ENCODE peak calls at places on chromosomes 11 and 22, in four cellular contexts. A, M, Q and K are unnamed samples.
A peak's percentile ranks its signal among the peaks of the same experiment; 100 is the strongest.

GRCh38 chr22:37496651-37497599 is 10.7 kb upstream of the MFNG start:
- DNase-seq in A (peak; percentile 76), M (no peak), Q (no peak), K (peak; percentile 35)

GRCh38 chr22:28829358-28830181 is 29.2 kb upstream of the XBP1 start:
- DNase-seq in A (peak; percentile 91), M (no peak), Q (peak; percentile 36), K (peak; percentile 60)

GRCh38 chr22:42180349-42180842 is 49.8 kb upstream of the CYP2D6 start:
- DNase-seq in A (no peak), M (no peak), Q (no peak), K (no peak)

GRCh38 chr11:64298966-64299846 is 952 bp upstream of the CATSPERZ start:
- DNase-seq in A (peak; percentile 40), M (no peak), Q (no peak), K (no peak)

GRCh38 chr11:111978028-111978771 is 41.1 kb downstream of the DIXDC1 start:
- DNase-seq in A (peak; percentile 92), M (no peak), Q (no peak), K (no peak)

GRCh38 chr11:57646756-57647303 is 2.9 kb downstream of the YPEL4 start:
- DNase-seq in A (peak; percentile 61), M (no peak), Q (no peak), K (no peak)

GRCh38 chr22:39543095-39543494 is 10.5 kb upstream of the RPS19BP1 start:
- DNase-seq in A (peak; percentile 87), M (no peak), Q (no peak), K (no peak)

GRCh38 chr11:36109850-36110606 is 166.2 kb downstream of the LDLRAD3 start:
- DNase-seq in A (peak; percentile 90), M (no peak), Q (no peak), K (no peak)

GRCh38 chr22:17214416-17215043 is 4.7 kb downstream of the ADA2 start:
- DNase-seq in A (no peak), M (no peak), Q (no peak), K (no peak)

DNA sequence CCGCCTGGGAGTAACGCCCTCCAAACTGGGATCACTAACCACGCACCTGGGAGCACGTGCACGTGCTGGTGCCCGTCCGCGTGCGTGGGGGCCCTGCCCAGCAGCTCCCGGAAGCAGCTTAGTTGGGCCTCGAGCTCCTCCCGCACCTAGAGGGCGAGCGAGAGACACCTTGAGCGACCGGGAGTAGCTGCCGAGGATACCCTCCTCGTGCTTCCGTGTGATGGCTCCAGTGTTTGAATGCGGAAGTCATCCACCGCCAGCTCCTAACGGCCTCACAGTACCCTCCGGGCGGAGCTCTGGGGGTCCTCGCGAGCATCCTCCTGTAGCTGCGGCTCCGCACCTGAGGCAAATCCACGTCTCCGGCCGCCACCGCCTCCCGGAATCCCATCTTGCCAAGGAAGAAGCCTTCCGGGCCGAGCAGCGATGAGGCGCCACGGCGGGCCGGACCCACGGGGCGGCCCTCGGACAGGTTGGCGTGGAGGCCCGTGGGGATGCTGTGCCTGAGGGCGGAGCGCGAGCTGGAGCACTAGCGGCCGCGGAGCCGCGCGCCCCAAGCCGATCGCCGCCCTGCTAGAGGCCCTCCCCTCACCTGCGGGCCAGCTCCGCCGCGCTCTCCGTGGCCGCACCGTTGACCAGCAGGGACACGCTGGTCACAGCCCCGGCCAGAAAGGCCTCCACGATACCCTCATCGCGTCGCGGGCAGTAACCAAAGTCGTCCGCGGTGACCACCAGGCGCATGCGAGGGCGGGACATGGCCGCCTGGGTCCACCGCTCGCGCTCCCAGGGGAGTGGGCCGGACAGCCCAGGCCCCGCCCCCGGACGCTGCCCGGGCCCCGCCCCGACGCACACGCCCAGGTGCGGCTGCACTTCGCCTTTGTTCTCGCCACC is at the start of gene YDJC:
- DNase-seq in A (peak; percentile 96), M (peak; percentile 73), Q (peak; percentile 87), K (peak; percentile 68)
- TF ChIP-seq REST in A (no peak), M (peak; percentile 41), Q (no peak), K (peak; percentile 5)

GRCh38 chr11:95241673-95242072 is 10.7 kb upstream of the SESN3 start:
- DNase-seq in A (no peak), M (no peak), Q (no peak), K (no peak)
- TF ChIP-seq POLR2AphosphoS5 in A (no peak), M (no peak), Q (no peak), K (no peak)

DNA sequence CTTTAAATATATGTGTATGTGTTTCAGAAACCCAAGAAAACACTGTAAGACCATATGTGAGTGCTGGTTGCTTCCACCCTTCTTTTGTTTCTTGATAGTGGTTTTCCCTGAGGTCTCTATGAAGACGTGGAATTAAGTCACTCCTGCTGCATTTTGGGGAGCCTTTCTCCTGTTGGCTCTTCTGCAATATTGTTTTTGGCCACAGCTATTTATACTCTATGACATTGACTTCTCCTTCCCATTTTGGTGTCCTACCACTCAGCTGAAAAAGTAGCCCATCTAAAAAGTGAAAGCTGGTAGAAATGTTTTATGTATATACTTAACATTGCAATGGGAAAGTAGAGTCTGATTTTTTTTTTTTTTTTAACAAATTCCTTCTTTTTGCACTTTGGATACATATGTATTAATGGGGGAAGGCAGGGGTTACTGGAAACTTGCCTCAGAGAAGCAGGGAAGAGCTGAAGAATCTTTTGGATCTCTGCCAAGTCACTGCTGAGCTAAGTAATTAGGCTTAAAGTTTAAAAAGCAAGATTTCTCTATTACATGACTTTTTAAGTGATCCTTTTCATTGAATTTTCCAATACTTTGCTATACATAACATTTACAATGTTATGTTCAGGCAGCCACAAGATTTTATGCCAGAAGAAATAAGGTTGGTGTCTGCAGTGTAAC is 1.8 kb downstream of the TTC17 start:
- DNase-seq in A (no peak), M (no peak), Q (no peak), K (no peak)
- H3K4me3 ChIP-seq in A (peak overlapping the region; percentile 95), M (peak overlapping the region; percentile 62), Q (peak overlapping the region; percentile 87), K (peak overlapping the region; percentile 80)

DNA sequence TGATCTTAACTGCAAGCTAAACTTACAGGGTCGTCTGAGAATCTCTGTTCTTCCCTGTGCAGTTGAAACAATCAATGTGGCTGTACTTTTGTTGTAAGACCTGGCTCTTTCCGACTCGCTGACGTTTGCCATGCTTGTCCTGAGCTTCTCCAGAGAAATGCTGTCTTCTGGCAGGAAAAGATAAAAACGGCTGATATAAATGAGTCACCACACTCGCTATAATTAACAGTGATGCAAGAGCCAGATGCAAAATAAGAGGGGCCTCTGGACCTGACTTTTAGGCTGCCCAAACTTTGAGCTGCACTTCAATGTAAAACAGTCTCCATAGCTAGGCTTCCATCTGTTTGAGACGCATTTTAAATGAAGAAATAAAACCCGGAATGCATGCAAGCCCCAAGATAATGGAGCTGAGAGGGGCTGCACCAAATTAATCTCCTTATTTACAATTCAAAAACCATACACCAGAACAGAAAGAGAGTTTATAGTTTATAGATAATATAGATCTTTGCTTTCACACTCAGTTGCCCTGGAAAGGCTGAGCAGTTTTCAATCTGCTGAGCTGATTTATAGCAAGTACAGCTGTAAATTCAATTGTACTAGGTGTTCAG is 48.5 kb downstream of the WT1 start:
- DNase-seq in A (no peak), M (no peak), Q (no peak), K (no peak)
- TF ChIP-seq REST in A (no peak), M (no peak), Q (no peak), K (no peak)

DNA sequence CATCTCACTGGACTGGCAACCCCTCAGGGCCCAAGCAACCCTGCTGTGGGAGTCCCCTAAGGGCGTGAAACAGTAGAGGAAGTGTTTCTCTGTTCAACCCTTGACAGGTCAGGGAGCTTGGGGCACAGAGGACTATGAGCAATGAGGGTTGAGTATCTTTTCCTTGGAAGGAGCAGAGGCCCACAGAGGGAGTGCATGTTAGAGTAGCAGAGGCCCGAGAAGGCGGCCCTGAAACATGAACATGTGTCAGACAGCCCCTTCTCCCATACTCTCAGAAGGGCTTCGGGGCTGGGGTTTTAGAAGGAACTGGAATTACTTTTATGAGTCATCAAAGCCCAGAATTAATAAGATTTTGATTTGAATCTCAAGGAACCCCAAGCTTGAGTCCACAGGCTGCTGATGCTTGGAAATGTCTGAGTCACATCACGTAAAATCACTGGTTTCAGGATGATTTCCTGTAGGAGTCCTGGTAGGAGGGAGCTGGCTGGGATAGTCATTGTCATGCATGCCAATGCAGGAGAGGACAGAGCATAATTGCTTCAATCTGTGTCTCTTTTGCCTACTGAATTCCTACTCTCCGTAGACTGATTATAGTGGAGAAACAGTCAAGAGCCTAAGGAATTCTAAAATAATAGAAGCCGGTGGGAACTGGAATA is 22.6 kb downstream of the C11orf71 start:
- DNase-seq in A (peak; percentile 35), M (no peak), Q (no peak), K (no peak)
- TF ChIP-seq POLR2AphosphoS5 in A (no peak), M (no peak), Q (no peak), K (no peak)

DNA sequence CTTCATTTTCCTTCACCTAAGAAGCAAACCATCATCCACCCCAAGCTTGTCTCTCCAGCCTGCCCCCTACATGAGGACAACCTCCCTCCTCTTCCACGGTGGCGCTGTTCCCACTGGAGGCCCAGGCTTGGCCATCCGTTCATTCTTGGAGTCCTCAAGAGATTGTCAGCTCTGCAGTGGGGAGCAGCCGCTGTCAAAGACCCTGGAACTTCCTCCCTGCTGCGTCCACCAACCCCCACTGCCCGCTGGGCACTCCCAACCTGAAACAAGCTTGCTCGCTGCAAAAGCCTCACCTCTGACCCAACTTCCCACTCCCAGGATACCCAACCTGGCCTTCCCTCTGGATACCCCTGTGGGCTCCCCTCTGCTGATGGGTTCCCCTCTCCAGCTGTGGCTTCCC is 10.4 kb upstream of the CD81 start:
- DNase-seq in A (no peak), M (no peak), Q (no peak), K (no peak)
- H3K4me3 ChIP-seq in A (no peak overlapping the region), M (no peak overlapping the region), Q (no peak overlapping the region), K (no peak overlapping the region)

GRCh38 chr11:68321293-68322030 is 9.1 kb downstream of the LRP5 start:
- DNase-seq in A (no peak), M (no peak), Q (no peak), K (no peak)
- TF ChIP-seq REST in A (no peak), M (no peak), Q (no peak), K (no peak)

GRCh38 chr11:104443387-104443786 is 279.4 kb upstream of the PDGFD start:
- DNase-seq in A (no peak), M (no peak), Q (no peak), K (no peak)

GRCh38 chr11:104442320-104442719 is 278.4 kb upstream of the PDGFD start:
- DNase-seq in A (no peak), M (no peak), Q (no peak), K (no peak)
- TF ChIP-seq POLR2AphosphoS5 in A (no peak), M (no peak), Q (no peak), K (no peak)

DNA sequence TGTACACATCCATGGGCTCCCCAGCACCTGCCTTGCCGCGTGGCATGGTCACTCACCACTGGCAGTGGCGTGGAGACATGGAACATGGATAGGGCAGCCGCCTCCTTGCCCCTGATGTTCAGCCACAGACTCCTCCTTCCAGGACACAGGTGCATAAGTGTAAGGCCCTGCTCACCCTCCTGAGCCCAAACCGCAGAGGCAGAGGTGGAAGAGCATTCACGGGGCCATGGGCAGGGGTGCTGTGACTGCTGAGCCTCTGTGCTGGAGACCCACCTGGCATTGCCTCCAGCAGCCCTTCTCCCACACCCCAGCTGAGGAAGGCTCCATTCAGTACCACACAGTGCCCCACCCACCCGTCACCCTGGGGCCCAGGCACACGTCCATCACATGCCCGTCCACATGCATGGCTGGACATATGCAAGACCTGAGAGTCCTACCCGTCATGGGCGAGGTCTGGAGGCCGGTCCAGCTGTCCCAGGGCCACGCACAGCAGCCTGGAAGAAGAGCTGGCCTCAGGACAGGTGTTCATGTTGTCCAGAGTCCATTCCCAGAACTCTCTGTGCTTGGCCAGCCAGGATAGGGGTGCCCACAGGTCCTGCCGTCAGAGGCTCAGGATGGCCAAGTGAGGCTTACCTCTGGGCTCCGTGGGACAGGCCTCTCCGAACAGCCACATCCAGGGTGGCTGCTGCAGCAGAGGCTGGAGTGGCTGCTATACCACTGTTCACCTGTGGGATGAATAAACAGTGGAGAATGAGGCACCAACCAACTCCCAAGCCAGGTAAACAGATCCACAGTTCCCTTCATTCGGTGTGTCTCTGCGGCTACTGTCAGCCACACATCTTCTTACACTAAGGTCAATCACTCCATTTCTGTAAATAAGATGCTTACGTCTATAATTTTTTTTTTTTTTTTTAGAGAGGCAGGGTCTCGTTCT is 1.7 kb upstream of the TUBGCP6 start:
- DNase-seq in A (peak; percentile 54), M (no peak), Q (no peak), K (no peak)
- H3K4me3 ChIP-seq in A (peak overlapping the region; percentile 99), M (peak overlapping the region; percentile 73), Q (peak overlapping the region; percentile 95), K (no peak overlapping the region)